ENCODE peak calls at places on chromosomes 16 and 17, in ten cellular contexts. S is GM06990; F is activated T-cell treated with anti-CD3 and anti-CD28 coated beads for 24 hours; M is stimulated activated CD8-positive, alpha-beta memory T cell treated with anti-CD3 and anti-CD28 coated beads, Interleukin-4, amount 100 ng/mL, for 4 hours; D is AG20443; O is occipital lobe; H is pancreas; U is dermis blood vessel endothelial cell; E is stomach; T is CD4-positive, CD25-positive, alpha-beta regulatory T cell. A is an unnamed sample.

GRCh38 chr17:1159781-1160180 is 20.0 kb downstream of the ABR start:
- DNase-seq in D (no peak), U (no peak), S (no peak), O (no peak), T (no peak), E (no peak), M (no peak), F (no peak), H (no peak), A (no peak)

GRCh38 chr17:7825206-7825980 is 8.6 kb upstream of the KDM6B start:
- DNase-seq in S (no peak), T (no peak), F (no peak), E (no peak), D (no peak), U (no peak), M (no peak), H (no peak), O (no peak), A (no peak)

GRCh38 chr16:88569614-88569984 is 604 bp upstream of the ZC3H18 start:
- DNase-seq in M (no peak), U (no peak), E (no peak), O (no peak), S (no peak), D (peak; percentile 35), F (no peak), T (peak; percentile 19), H (no peak), A (no peak)

GRCh38 chr16:30063278-30063892 is 2.2 kb upstream of the ALDOA start:
- DNase-seq in M (no peak), D (no peak), U (no peak), T (no peak), H (no peak), F (no peak), E (no peak), S (no peak), O (no peak), A (no peak)

GRCh38 chr16:31010539-31010938 is at the start of gene STX1B:
- DNase-seq in S (no peak), D (peak; percentile 77), M (no peak), O (peak; percentile 70), U (no peak), T (peak; percentile 24), F (peak; percentile 33), H (no peak), E (no peak), A (no peak)

GRCh38 chr16:88471575-88471974 is 18.5 kb downstream of the ZFPM1 start:
- DNase-seq in D (no peak), S (no peak), H (no peak), F (no peak), M (no peak), T (no peak), U (no peak), O (no peak), E (no peak), A (no peak)

GRCh38 chr17:75516619-75517276 is 420 bp downstream of the TSEN54 start:
- DNase-seq in F (no peak), O (no peak), E (no peak), U (peak; percentile 42), S (peak; percentile 56), M (no peak), H (peak; percentile 38), T (peak; percentile 34), D (no peak), A (peak; percentile 33)

GRCh38 chr16:919658-920631 is 50.8 kb downstream of the LMF1 start:
- DNase-seq in H (no peak), S (no peak), E (no peak), M (no peak), U (peak; percentile 32), F (no peak), O (no peak), D (peak; percentile 82), T (no peak), A (no peak)

GRCh38 chr16:2004795-2005517 is 4.7 kb downstream of the ZNF598 start:
- DNase-seq in U (no peak), D (no peak), M (no peak), S (no peak), F (no peak), O (no peak), H (peak; percentile 31), E (no peak), T (no peak), A (no peak)

GRCh38 chr16:80804451-80805383 is at the start of gene CDYL2:
- DNase-seq in O (no peak), U (peak; percentile 59), H (peak; percentile 34), M (no peak), T (peak; percentile 68), F (peak; percentile 20), S (peak; percentile 64), E (peak; percentile 65), D (peak; percentile 91), A (peak; percentile 39)

GRCh38 chr16:9092963-9093477 is 1.6 kb downstream of the HAPSTR1 start:
- DNase-seq in O (no peak), D (no peak), M (no peak), T (peak; percentile 47), E (peak; percentile 55), U (peak; percentile 33), S (peak; percentile 44), H (peak; percentile 50), F (no peak), A (peak; percentile 33)

GRCh38 chr16:57156351-57156703 is 29.5 kb downstream of the PSME3IP1 start:
- DNase-seq in T (no peak), O (no peak), D (no peak), M (no peak), E (no peak), S (no peak), H (no peak), F (no peak), U (no peak), A (no peak)

GRCh38 chr17:80613732-80614071 is 69.1 kb downstream of the RPTOR start:
- DNase-seq in D (no peak), S (no peak), U (no peak), T (no peak), O (no peak), H (no peak), M (no peak), E (no peak), F (no peak), A (no peak)

GRCh38 chr16:65469116-65469515 is 347.3 kb upstream of the CDH11 start:
- DNase-seq in F (no peak), E (no peak), S (no peak), U (no peak), T (no peak), H (no peak), O (no peak), M (no peak), D (no peak), A (no peak)

GRCh38 chr17:71361691-71362450 is 758.9 kb upstream of the SOX9 start:
- DNase-seq in O (no peak), F (no peak), M (no peak), H (no peak), T (no peak), E (no peak), D (no peak), U (no peak), S (no peak), A (no peak)

GRCh38 chr17:79919164-79919585 is 79.9 kb upstream of the CBX4 start:
- DNase-seq in F (no peak), T (no peak), D (peak; percentile 64), S (no peak), O (peak; percentile 88), H (peak; percentile 99), E (peak; percentile 99), U (peak; percentile 50), M (no peak), A (no peak)

GRCh38 chr16:79662122-79662521 is 61.6 kb upstream of the MAF start:
- DNase-seq in H (no peak), D (no peak), S (no peak), E (no peak), F (no peak), U (no peak), M (no peak), O (no peak), T (no peak), A (no peak)

A was measured in immature natural killer cell.